ENCODE peak calls at places on chromosomes 6 and 20, in ten cellular contexts. V, Y, Z, M, N, D, G, P, K and E are unnamed samples.

GRCh38 chr6:56482525-56482924 is 160.2 kb downstream of the DST start:
- DNase-seq in Y (no peak), P (no peak), K (no peak), G (no peak), D (no peak), Z (no peak), V (no peak), N (no peak), M (no peak), E (no peak)

GRCh38 chr6:16741112-16742016 is 19.9 kb downstream of the ATXN1 start:
- DNase-seq in G (no peak), V (peak; percentile 91), Y (no peak), M (no peak), P (no peak), D (peak; percentile 93), N (peak; percentile 98), K (peak; percentile 92), Z (peak; percentile 95), E (peak; percentile 94)

GRCh38 chr6:20402181-20403079 is 751 bp downstream of the E2F3 start:
- DNase-seq in G (peak; percentile 72), N (peak; percentile 20), V (no peak), Z (no peak), P (peak; percentile 54), Y (no peak), K (peak; percentile 62), D (no peak), M (peak; percentile 12), E (no peak)

GRCh38 chr6:166632731-166633130 is 5.7 kb upstream of the RPS6KA2 start:
- DNase-seq in M (no peak), V (no peak), N (no peak), K (no peak), D (no peak), Y (no peak), Z (no peak), G (no peak), P (no peak), E (no peak)

GRCh38 chr6:13733178-13733851 is 21.7 kb upstream of the RANBP9 start:
- DNase-seq in V (peak; percentile 93), Y (no peak), K (peak; percentile 95), M (no peak), D (peak; percentile 64), P (peak; percentile 58), N (peak; percentile 97), Z (peak; percentile 96), G (no peak), E (peak; percentile 84)

GRCh38 chr6:85756982-85757381 is 114.3 kb upstream of the SYNCRIP start:
- DNase-seq in M (peak; percentile 22), N (peak; percentile 63), D (no peak), V (no peak), Y (no peak), K (peak; percentile 50), G (peak; percentile 30), P (no peak), Z (peak; percentile 72), E (peak; percentile 22)

GRCh38 chr20:53611449-53611894 is 17.8 kb upstream of the ZNF217 start:
- DNase-seq in G (peak; percentile 78), K (peak; percentile 94), N (peak; percentile 99), Y (peak; percentile 67), Z (peak; percentile 97), P (peak; percentile 34), V (peak; percentile 92), M (peak; percentile 78), D (peak; percentile 98), E (peak; percentile 97)

GRCh38 chr6:165577556-165577955 is 85.5 kb downstream of the PDE10A start:
- DNase-seq in G (no peak), K (no peak), P (no peak), Z (no peak), V (no peak), Y (no peak), M (no peak), D (no peak), N (no peak), E (no peak)

GRCh38 chr6:34953084-34954025 is 64.3 kb downstream of the ANKS1A start:
- DNase-seq in N (peak; percentile 71), P (no peak), Z (peak; percentile 35), G (no peak), M (peak; percentile 6), V (no peak), K (peak; percentile 75), D (no peak), Y (no peak), E (peak; percentile 20)

GRCh38 chr6:34951741-34952140 is 62.7 kb downstream of the ANKS1A start:
- DNase-seq in Z (no peak), Y (no peak), P (no peak), G (peak; percentile 29), D (no peak), V (no peak), N (no peak), K (no peak), M (no peak), E (no peak)

GRCh38 chr6:34955447-34955846 is 66.4 kb downstream of the ANKS1A start:
- DNase-seq in P (peak; percentile 13), Y (no peak), Z (no peak), M (no peak), N (no peak), V (no peak), D (no peak), K (no peak), G (no peak), E (no peak)

GRCh38 chr6:34947561-34947960 is 58.5 kb downstream of the ANKS1A start:
- DNase-seq in M (no peak), K (no peak), Z (no peak), V (no peak), G (no peak), D (no peak), N (no peak), P (no peak), Y (no peak), E (no peak)

GRCh38 chr6:34950849-34951248 is 61.8 kb downstream of the ANKS1A start:
- DNase-seq in P (no peak), Y (no peak), G (no peak), K (no peak), M (no peak), Z (no peak), V (no peak), D (no peak), N (no peak), E (no peak)
- H3K4me3 ChIP-seq in P (no peak overlapping the region), Y (no peak overlapping the region), G (no peak overlapping the region), K (no peak overlapping the region), M (no peak overlapping the region), Z (no peak overlapping the region), V (no peak overlapping the region), D (no peak overlapping the region), N (no peak overlapping the region), E (no peak overlapping the region)

GRCh38 chr6:33407132-33407718 is 3.6 kb upstream of the PHF1 start:
- DNase-seq in Y (no peak), N (peak; percentile 86), G (no peak), K (peak; percentile 77), D (no peak), M (no peak), Z (peak; percentile 79), V (no peak), P (no peak), E (peak; percentile 43)
- TF ChIP-seq CTCF in Y (no peak), N (peak; percentile 57), G (no peak), K (peak; percentile 16), D (no peak), M (peak; percentile 49), Z (peak; percentile 30), V (peak; percentile 35), P (peak; percentile 34), E (peak; percentile 14)

GRCh38 chr20:18738888-18739287 is 74.7 kb upstream of the SCP2D1 start:
- DNase-seq in K (no peak), Z (no peak), P (no peak), N (no peak), D (no peak), Y (no peak), M (no peak), G (no peak), V (no peak), E (no peak)

GRCh38 chr20:18740726-18741125 is 72.9 kb upstream of the SCP2D1 start:
- DNase-seq in P (no peak), M (no peak), V (no peak), G (no peak), N (no peak), K (no peak), D (no peak), Z (no peak), Y (no peak), E (no peak)

GRCh38 chr20:18743665-18744440 is 69.7 kb upstream of the SCP2D1 start:
- DNase-seq in G (no peak), V (no peak), D (no peak), M (no peak), N (no peak), P (no peak), Y (no peak), K (peak; percentile 22), Z (peak; percentile 9), E (no peak)

GRCh38 chr20:18739785-18740184 is 73.8 kb upstream of the SCP2D1 start:
- DNase-seq in P (no peak), Z (peak; percentile 86), G (peak; percentile 50), K (peak; percentile 85), D (peak; percentile 71), M (no peak), V (peak; percentile 59), N (peak; percentile 89), Y (no peak), E (no peak)

DNA sequence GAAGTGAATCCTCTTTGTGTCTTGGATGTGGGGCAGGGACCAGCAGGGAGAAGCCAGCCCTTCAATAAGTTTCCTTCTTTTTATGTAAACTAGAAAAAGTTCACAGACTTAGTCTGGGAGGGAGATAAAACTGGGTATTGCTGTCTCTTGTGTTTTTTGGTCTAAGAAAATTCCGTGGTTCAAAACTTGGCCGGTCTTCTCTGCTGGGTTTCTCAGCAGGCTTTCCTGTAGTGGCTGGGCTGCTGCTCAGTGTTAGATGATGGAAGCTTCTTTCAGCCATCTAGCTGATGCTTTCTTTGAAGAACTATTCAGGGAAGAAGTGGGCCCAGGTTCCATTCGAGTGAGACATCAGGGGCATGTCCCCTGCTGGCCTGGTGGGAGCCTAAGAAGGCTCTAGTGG is 70.7 kb upstream of the SCP2D1 start:
- DNase-seq in Y (no peak), Z (no peak), K (no peak), D (no peak), G (no peak), P (no peak), M (no peak), N (peak; percentile 50), V (no peak), E (peak; percentile 31)
- H3K4me3 ChIP-seq in Y (no peak overlapping the region), Z (no peak overlapping the region), K (no peak overlapping the region), D (no peak overlapping the region), G (no peak overlapping the region), P (no peak overlapping the region), M (no peak overlapping the region), N (no peak overlapping the region), V (no peak overlapping the region), E (no peak overlapping the region)

GRCh38 chr6:77447254-77447653 is 16.0 kb downstream of the HTR1B start:
- DNase-seq in D (no peak), V (no peak), G (no peak), N (no peak), Z (peak; percentile 57), P (no peak), Y (no peak), K (peak; percentile 73), M (no peak), E (no peak)

GRCh38 chr6:77451466-77451865 is 11.8 kb downstream of the HTR1B start:
- DNase-seq in M (no peak), D (no peak), Y (no peak), P (no peak), V (no peak), N (no peak), K (no peak), Z (no peak), G (no peak), E (no peak)

GRCh38 chr6:77448546-77448945 is 14.7 kb downstream of the HTR1B start:
- DNase-seq in K (no peak), V (no peak), Z (no peak), M (no peak), P (no peak), D (no peak), Y (no peak), N (no peak), G (no peak), E (no peak)

GRCh38 chr6:77454386-77454785 is 8.9 kb downstream of the HTR1B start:
- DNase-seq in G (no peak), M (no peak), Y (no peak), D (no peak), P (no peak), Z (no peak), N (no peak), V (no peak), K (no peak), E (no peak)

DNA sequence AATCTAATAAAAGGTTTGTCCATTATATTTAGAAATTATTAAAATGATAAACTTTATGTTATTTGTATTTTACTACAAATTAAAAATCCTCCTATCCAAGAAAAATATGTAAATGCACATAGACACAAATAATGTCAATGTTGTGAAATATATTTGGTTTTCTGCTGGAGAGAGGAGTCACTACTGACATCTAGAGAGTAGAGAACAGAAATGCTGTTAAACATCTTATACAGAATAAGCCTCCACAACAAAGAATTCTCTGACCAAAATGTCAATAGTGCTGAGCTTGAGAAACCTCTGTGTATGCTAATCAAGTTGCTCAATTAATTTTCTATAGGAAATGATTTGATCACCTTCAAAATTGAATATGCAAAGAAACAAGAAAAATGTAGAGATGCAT is 12.4 kb downstream of the HTR1B start:
- DNase-seq in V (no peak), Y (no peak), N (peak; percentile 76), D (no peak), K (peak; percentile 58), G (no peak), P (no peak), M (no peak), Z (peak; percentile 49), E (no peak)
- TF ChIP-seq CTCF in V (peak; percentile 46), Y (no peak), N (peak; percentile 65), D (peak; percentile 31), K (peak; percentile 29), G (no peak), P (peak; percentile 37), M (peak; percentile 10), Z (peak; percentile 38), E (no peak)